ENCODE peak calls at places on chromosomes 3 and 15, in five cellular contexts. X, O, M, T and N are unnamed samples.

GRCh38 chr3:196981657-196982056 is 13.0 kb upstream of the PIGZ start:
- DNase-seq in X (no peak), O (no peak), M (no peak), T (no peak), N (no peak)

GRCh38 chr15:87829651-87830050 is 426.9 kb downstream of the NTRK3 start:
- DNase-seq in X (no peak), O (no peak), M (no peak), T (no peak), N (no peak)

GRCh38 chr3:129481783-129482332 is 41.8 kb downstream of the IFT122 start:
- DNase-seq in X (no peak), O (peak), M (peak), T (no peak), N (no peak)

GRCh38 chr15:27418729-27419128 is 447.7 kb downstream of the GABRG3 start:
- DNase-seq in X (no peak), O (no peak), M (no peak), T (no peak), N (no peak)

GRCh38 chr3:170414202-170414663 is 4.4 kb upstream of the CLDN11 start:
- DNase-seq in X (no peak), O (peak), M (no peak), T (peak), N (no peak)

GRCh38 chr3:56754753-56755365 is 46.9 kb downstream of the ARHGEF3 start:
- DNase-seq in X (no peak), O (peak), M (no peak), T (no peak), N (no peak)

GRCh38 chr3:195803309-195803908 is 8.3 kb downstream of the MUC4 start:
- DNase-seq in X (no peak), O (no peak), M (no peak), T (no peak), N (no peak)

GRCh38 chr3:187230011-187230410 is 32.7 kb downstream of the RTP1 start:
- DNase-seq in X (no peak), O (no peak), M (no peak), T (no peak), N (no peak)

GRCh38 chr3:187849255-187849654 is 104.0 kb upstream of the BCL6 start:
- DNase-seq in X (peak), O (no peak), M (no peak), T (no peak), N (no peak)

GRCh38 chr15:99427210-99427609 is 138.6 kb upstream of the MEF2A start:
- DNase-seq in X (no peak), O (no peak), M (peak), T (no peak), N (no peak)

GRCh38 chr3:99911433-99911832 is 93.8 kb downstream of the CMSS1 start:
- DNase-seq in X (no peak), O (no peak), M (no peak), T (no peak), N (no peak)

GRCh38 chr3:148226246-148226645 is 471.5 kb upstream of the AGTR1 start:
- DNase-seq in X (no peak), O (no peak), M (no peak), T (no peak), N (no peak)

GRCh38 chr3:11452988-11453847 is 181.0 kb downstream of the ATG7 start:
- DNase-seq in X (no peak), O (peak), M (no peak), T (no peak), N (no peak)

GRCh38 chr15:92848852-92849598 is 51.1 kb upstream of the CHD2 start:
- DNase-seq in X (no peak), O (no peak), M (no peak), T (no peak), N (peak)

GRCh38 chr15:43277901-43278300 is 11.2 kb upstream of the TGM5 start:
- DNase-seq in X (no peak), O (no peak), M (peak), T (no peak), N (no peak)

GRCh38 chr3:15502616-15503015 is 18.9 kb downstream of the COLQ start:
- DNase-seq in X (no peak), O (no peak), M (no peak), T (no peak), N (no peak)

GRCh38 chr3:25604107-25604805 is 60.5 kb downstream of the TOP2B start:
- DNase-seq in X (no peak), O (peak), M (no peak), T (no peak), N (no peak)

GRCh38 chr3:131341761-131342160 is 39.8 kb upstream of the NUDT16 start:
- DNase-seq in X (no peak), O (no peak), M (no peak), T (no peak), N (no peak)

GRCh38 chr15:26352909-26353308 is 420.0 kb downstream of the GABRB3 start:
- DNase-seq in X (no peak), O (no peak), M (no peak), T (no peak), N (no peak)

DNA sequence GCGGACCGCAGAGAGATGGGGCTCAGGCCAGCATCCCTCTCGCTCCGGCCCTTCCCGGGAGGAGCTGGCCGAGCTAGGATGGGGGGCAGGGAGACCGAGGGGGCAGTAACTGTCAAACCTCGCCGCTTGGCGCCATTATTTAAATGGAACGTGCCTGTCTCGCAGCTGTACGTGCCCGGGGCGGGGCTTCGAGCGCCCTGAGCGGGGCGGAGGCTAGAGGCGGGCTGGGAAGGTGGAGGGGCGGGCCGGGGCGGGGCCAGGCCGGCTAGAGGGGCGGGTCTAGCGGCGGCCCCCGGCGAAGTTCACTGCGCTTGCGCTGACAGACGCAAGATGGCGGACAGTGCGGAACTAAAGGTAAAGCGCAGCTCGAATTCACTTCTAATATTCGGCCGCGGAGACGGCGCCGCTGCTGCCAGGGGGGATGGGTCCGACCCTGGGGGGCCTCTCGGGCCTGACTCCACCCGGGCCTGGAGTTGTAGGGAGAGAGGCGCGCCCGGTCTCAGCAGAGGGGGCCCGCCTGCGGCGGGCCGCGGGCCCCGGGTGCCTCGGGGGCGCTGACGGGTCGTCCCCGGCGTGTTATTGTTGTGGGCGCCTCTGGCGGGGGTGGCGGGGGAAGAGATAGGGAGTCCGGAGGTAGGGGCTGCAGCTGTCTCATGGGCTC is at the start of gene PIAS1:
- DNase-seq in X (peak), O (peak), M (peak), T (peak), N (peak)
- TF ChIP-seq POLR2A in X (peak), O (peak), M (peak), T (peak), N (peak)

GRCh38 chr3:48238506-48239085 is 2.3 kb upstream of the ZNF589 start:
- DNase-seq in X (no peak), O (no peak), M (no peak), T (no peak), N (no peak)

GRCh38 chr3:48232734-48233133 is 8.2 kb upstream of the ZNF589 start:
- DNase-seq in X (peak), O (peak), M (peak), T (peak), N (peak)

GRCh38 chr3:48233542-48233941 is 7.4 kb upstream of the ZNF589 start:
- DNase-seq in X (no peak), O (no peak), M (no peak), T (no peak), N (no peak)

GRCh38 chr3:48240000-48240710 is 749 bp upstream of the ZNF589 start:
- DNase-seq in X (peak), O (no peak), M (no peak), T (no peak), N (no peak)

DNA sequence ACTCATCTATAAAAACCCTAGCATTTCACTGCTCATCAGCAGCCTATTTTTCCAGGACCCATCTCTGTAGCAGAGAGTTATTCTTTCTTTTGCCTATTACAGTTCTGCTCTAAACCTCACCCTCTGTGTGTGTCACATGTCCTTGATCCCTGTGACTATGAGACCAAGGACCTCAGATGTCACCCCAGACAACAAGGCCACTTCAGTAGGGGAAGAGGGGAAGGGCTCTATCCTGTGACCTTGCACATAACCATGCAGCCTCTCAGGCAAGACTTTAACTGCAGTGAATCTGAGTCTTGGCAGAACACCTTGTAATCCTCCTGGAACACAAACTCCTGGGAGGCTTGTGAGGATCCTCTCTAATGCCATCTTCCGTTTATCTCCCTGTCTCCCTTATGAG is 4.4 kb upstream of the ZNF589 start:
- DNase-seq in X (no peak), O (no peak), M (no peak), T (no peak), N (no peak)
- TF ChIP-seq POLR2AphosphoS5 in X (no peak), O (no peak), M (no peak), T (no peak), N (no peak)

GRCh38 chr3:12663936-12664908 is at the start of gene RAF1:
- DNase-seq in X (peak), O (peak), M (peak), T (peak), N (peak)
- TF ChIP-seq POLR2A in X (peak), O (peak), M (peak), T (peak), N (peak)

GRCh38 chr15:65991721-65992472 is 122.6 kb downstream of the RAB11A start:
- DNase-seq in X (no peak), O (no peak), M (no peak), T (no peak), N (no peak)
- TF ChIP-seq POLR2AphosphoS5 in X (no peak), O (no peak), M (no peak), T (no peak), N (no peak)

DNA sequence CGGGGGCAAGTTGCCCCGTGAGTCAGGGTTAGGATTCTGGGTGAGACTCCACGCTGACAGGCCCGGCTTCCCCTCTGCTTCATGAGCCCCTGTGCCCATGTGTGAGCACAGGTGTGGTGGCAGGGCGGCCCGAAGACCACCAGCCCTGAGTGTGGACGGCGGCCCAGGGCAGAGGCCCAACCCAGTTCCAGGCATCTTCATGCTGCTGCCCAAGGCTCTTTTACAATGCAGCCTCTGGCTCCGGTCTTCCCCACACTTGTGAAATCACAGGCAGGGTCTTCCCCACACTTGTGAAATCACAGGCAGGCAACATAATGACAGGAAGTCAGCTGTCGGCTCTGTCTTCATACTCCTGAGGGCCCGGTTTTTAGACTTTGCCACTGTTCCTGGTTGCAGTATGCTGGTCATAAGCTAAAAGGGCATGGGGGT is 78.8 kb downstream of the AAGAB start:
- DNase-seq in X (no peak), O (peak), M (no peak), T (no peak), N (no peak)
- TF ChIP-seq POLR2A in X (no peak), O (no peak), M (no peak), T (no peak), N (no peak)

DNA sequence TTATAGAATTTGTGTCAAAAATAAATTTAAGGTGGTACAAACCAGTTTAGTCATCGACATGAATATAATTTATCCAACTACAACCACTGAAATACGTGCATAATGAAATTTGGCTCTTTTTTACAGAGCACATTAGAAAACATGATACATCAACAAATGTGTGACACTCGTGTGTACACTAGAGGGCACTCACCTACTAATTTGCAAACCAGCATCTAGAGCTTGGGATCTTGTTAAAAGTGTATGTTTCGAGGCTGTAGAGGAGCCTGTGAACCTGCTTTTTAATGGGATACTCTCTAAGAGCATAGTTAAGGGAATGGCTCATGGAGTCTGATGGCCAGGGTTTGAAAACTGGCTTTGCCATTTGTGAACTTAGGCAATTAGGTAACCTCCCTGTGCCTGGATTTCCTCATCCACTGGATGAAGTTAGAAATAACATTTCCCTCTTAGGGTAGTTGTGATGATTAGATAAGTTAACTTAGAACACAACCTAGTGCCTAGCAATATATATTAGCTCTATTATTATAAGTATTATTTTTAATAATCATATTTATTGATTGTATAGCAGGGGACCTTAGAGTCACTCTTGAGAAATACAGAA is 8.8 kb upstream of the CPOX start:
- DNase-seq in X (no peak), O (peak), M (no peak), T (peak), N (no peak)
- TF ChIP-seq POLR2AphosphoS5 in X (no peak), O (no peak), M (no peak), T (no peak), N (no peak)